ENCODE peak calls at places on chromosomes 13 and 19, in seven cellular contexts. K, U, R, D, A, C and V are unnamed samples.

GRCh38 chr19:17869114-17869608 is 2.6 kb upstream of the SLC5A5 start:
- DNase-seq in K (no peak), U (no peak), A (no peak), D (no peak), R (no peak), C (no peak), V (no peak)

GRCh38 chr19:374183-374885 is 29.7 kb upstream of the MIER2 start:
- DNase-seq in D (no peak), C (no peak), A (no peak), R (peak), U (peak), K (no peak), V (no peak)

GRCh38 chr19:35669974-35670373 is 3.7 kb downstream of the UPK1A start:
- DNase-seq in U (no peak), C (no peak), R (no peak), K (no peak), A (no peak), D (no peak), V (no peak)

GRCh38 chr19:47381653-47382279 is 32.7 kb downstream of the DHX34 start:
- DNase-seq in A (no peak), D (no peak), K (no peak), C (no peak), U (no peak), R (no peak), V (no peak)

GRCh38 chr13:47933688-47934011 is 67.4 kb downstream of the SUCLA2 start:
- DNase-seq in C (no peak), U (no peak), K (peak), D (peak), A (peak), R (no peak), V (no peak)

GRCh38 chr13:95160112-95160906 is 140.9 kb downstream of the ABCC4 start:
- DNase-seq in D (peak), R (no peak), A (peak), K (peak), C (no peak), U (no peak), V (no peak)

GRCh38 chr19:8688930-8689329 is 9.7 kb downstream of the ACTL9 start:
- DNase-seq in D (no peak), K (no peak), U (no peak), A (no peak), R (no peak), C (no peak), V (no peak)

GRCh38 chr19:46678110-46678732 is 17.2 kb upstream of the DACT3 start:
- DNase-seq in K (no peak), R (peak), A (no peak), D (no peak), C (no peak), U (peak), V (no peak)

GRCh38 chr13:114173261-114173660 is 5.8 kb upstream of the CFAP97D2 start:
- DNase-seq in K (no peak), A (peak), C (no peak), D (no peak), R (no peak), U (no peak), V (no peak)

GRCh38 chr19:54094601-54095000 is 6.0 kb downstream of the OSCAR start:
- DNase-seq in U (no peak), K (no peak), R (no peak), C (no peak), D (no peak), A (no peak), V (no peak)

GRCh38 chr19:14310055-14310454 is 71.2 kb upstream of the ADGRE5 start:
- DNase-seq in A (no peak), K (no peak), R (no peak), C (no peak), D (no peak), U (no peak), V (no peak)

GRCh38 chr13:107884564-107884963 is 330.8 kb downstream of the LIG4 start:
- DNase-seq in A (no peak), K (no peak), C (no peak), D (no peak), U (no peak), R (no peak), V (no peak)

GRCh38 chr19:57583521-57584416 is at the start of gene ZIK1:
- DNase-seq in R (peak), A (peak), C (peak), K (peak), D (peak), U (peak), V (peak)

GRCh38 chr13:113001251-113002140 is 32.5 kb downstream of the MCF2L start:
- DNase-seq in C (no peak), R (no peak), K (peak), D (peak), U (peak), A (peak), V (peak)

GRCh38 chr19:47272448-47273312 is 2.0 kb upstream of the INAFM1 start:
- DNase-seq in C (peak), K (peak), D (no peak), A (no peak), R (no peak), U (no peak), V (no peak)

GRCh38 chr19:46614114-46614701 is 10.7 kb downstream of the PTGIR start:
- DNase-seq in U (peak), A (peak), R (peak), K (peak), C (peak), D (peak), V (peak)

GRCh38 chr19:3162418-3163229 is 15.9 kb upstream of the S1PR4 start:
- DNase-seq in C (no peak), A (no peak), U (no peak), K (no peak), R (peak), D (peak), V (no peak)

GRCh38 chr13:42328672-42329071 is 56.7 kb downstream of the AKAP11 start:
- DNase-seq in C (no peak), K (no peak), U (no peak), D (peak), R (no peak), A (no peak), V (no peak)

GRCh38 chr13:96816261-96816660 is 178.0 kb downstream of the OXGR1 start:
- DNase-seq in D (peak), A (no peak), R (no peak), U (no peak), C (peak), K (no peak), V (no peak)

GRCh38 chr19:36245210-36246005 is 30.5 kb downstream of the ZNF146 start:
- DNase-seq in K (no peak), A (no peak), R (no peak), U (no peak), C (no peak), D (peak), V (peak)

GRCh38 chr13:108346376-108346775 is 76.9 kb downstream of the TNFSF13B start:
- DNase-seq in U (no peak), R (no peak), D (no peak), K (no peak), A (no peak), C (no peak), V (no peak)

GRCh38 chr19:51294977-51295375 is 16.5 kb upstream of the IGLON5 start:
- DNase-seq in A (no peak), C (no peak), K (no peak), U (no peak), R (no peak), D (no peak), V (no peak)

GRCh38 chr13:25276748-25277147 is 10.5 kb downstream of the MTMR6 start:
- DNase-seq in A (peak), K (peak), C (no peak), R (peak), D (no peak), U (no peak), V (no peak)

GRCh38 chr13:112447761-112448603 is 71.8 kb downstream of the SPACA7 start:
- DNase-seq in C (no peak), K (no peak), R (no peak), U (no peak), D (no peak), A (no peak), V (no peak)

GRCh38 chr13:31722684-31723083 is 16.6 kb upstream of the RXFP2 start:
- DNase-seq in C (peak), R (no peak), U (no peak), A (no peak), K (peak), D (peak), V (no peak)

GRCh38 chr19:9342610-9343304 is 18.8 kb downstream of the ZNF559 start:
- DNase-seq in A (no peak), R (no peak), C (peak), D (no peak), U (no peak), K (no peak), V (no peak)

GRCh38 chr13:101326710-101327109 is 89.6 kb downstream of the NALCN start:
- DNase-seq in C (no peak), A (no peak), D (no peak), R (no peak), U (no peak), K (no peak), V (no peak)

GRCh38 chr13:94799330-94799729 is 87.0 kb upstream of the SOX21 start:
- DNase-seq in K (no peak), C (no peak), U (no peak), A (no peak), R (no peak), D (peak), V (no peak)

GRCh38 chr13:44747179-44747578 is 171.0 kb upstream of the TSC22D1 start:
- DNase-seq in A (no peak), R (no peak), U (no peak), C (no peak), K (no peak), D (no peak), V (no peak)

GRCh38 chr13:99086149-99086868 is 108.4 kb upstream of the DOCK9 start:
- DNase-seq in A (peak), U (peak), K (peak), C (peak), R (peak), D (peak), V (peak)

GRCh38 chr19:5037936-5038335 is 69.0 kb downstream of the KDM4B start:
- DNase-seq in A (no peak), C (no peak), K (no peak), D (no peak), U (no peak), R (no peak), V (no peak)

GRCh38 chr13:24997367-24997967 is 98.5 kb upstream of the PABPC3 start:
- DNase-seq in K (peak), R (peak), A (peak), C (peak), U (no peak), D (peak), V (peak)

GRCh38 chr19:49558591-49558990 is 21.8 kb downstream of the NOSIP start:
- DNase-seq in U (no peak), C (no peak), R (no peak), D (no peak), K (no peak), A (no peak), V (no peak)

GRCh38 chr19:58317481-58318072 is 9.2 kb upstream of the ZSCAN22 start:
- DNase-seq in R (peak), A (peak), U (no peak), D (peak), C (peak), K (peak), V (no peak)

GRCh38 chr13:26971990-26972888 is 199.4 kb downstream of the USP12 start:
- DNase-seq in C (peak), D (peak), A (peak), U (peak), R (peak), K (no peak), V (no peak)

GRCh38 chr13:26949701-26950345 is 189.2 kb upstream of the GPR12 start:
- DNase-seq in R (no peak), C (no peak), K (no peak), U (no peak), A (no peak), D (no peak), V (no peak)

GRCh38 chr13:114148521-114148855 is 16.1 kb upstream of the RASA3 start:
- DNase-seq in C (no peak), A (no peak), U (no peak), D (no peak), K (no peak), R (no peak), V (no peak)

GRCh38 chr19:1266116-1266817 is 2.9 kb upstream of the CIRBP start:
- DNase-seq in D (peak), R (peak), A (peak), U (peak), K (peak), C (peak), V (peak)

GRCh38 chr19:44752816-44753618 is 4.5 kb downstream of the BCL3 start:
- DNase-seq in D (peak), K (peak), A (peak), U (peak), R (peak), C (peak), V (no peak)

GRCh38 chr19:6683971-6684370 is 14.0 kb upstream of the TNFSF14 start:
- DNase-seq in R (no peak), D (no peak), K (no peak), U (no peak), A (no peak), C (no peak), V (no peak)

GRCh38 chr19:6685962-6686627 is 16.1 kb upstream of the TNFSF14 start:
- DNase-seq in R (no peak), K (no peak), D (no peak), A (no peak), U (no peak), C (no peak), V (no peak)

GRCh38 chr19:6685482-6685881 is 15.5 kb upstream of the TNFSF14 start:
- DNase-seq in R (no peak), K (no peak), A (no peak), U (no peak), D (no peak), C (no peak), V (no peak)

GRCh38 chr19:6686628-6686975 is 16.6 kb upstream of the TNFSF14 start:
- DNase-seq in D (no peak), C (no peak), K (no peak), U (no peak), A (no peak), R (no peak), V (no peak)

GRCh38 chr19:6687117-6687516 is 17.2 kb upstream of the TNFSF14 start:
- DNase-seq in D (no peak), K (no peak), C (no peak), A (no peak), U (no peak), R (no peak), V (no peak)
- TF ChIP-seq CTCF in D (no peak), K (no peak), C (no peak), A (no peak), U (no peak), R (no peak), V (no peak)

GRCh38 chr19:52351512-52351911 is 15.5 kb downstream of the ZNF610 start:
- DNase-seq in D (no peak), U (peak), A (no peak), R (no peak), K (no peak), C (no peak), V (peak)
- TF ChIP-seq CTCF in D (no peak), U (no peak), A (no peak), R (no peak), K (no peak), C (no peak), V (peak)

GRCh38 chr13:105412171-105412570 is 1123.3 kb downstream of the EFNB2 start:
- DNase-seq in U (no peak), A (no peak), R (no peak), D (no peak), K (no peak), C (no peak), V (no peak)
- TF ChIP-seq CTCF in U (no peak), A (no peak), R (no peak), D (no peak), K (no peak), C (no peak), V (no peak)

GRCh38 chr13:52846567-52847321 is 1.7 kb downstream of the PCDH8 start:
- DNase-seq in A (peak), C (peak), R (peak), U (no peak), K (peak), D (peak), V (peak)
- TF ChIP-seq CTCF in A (peak), C (no peak), R (no peak), U (no peak), K (no peak), D (peak), V (peak)

GRCh38 chr13:73292127-73292526 is 233.3 kb downstream of the KLF5 start:
- DNase-seq in C (no peak), K (no peak), D (no peak), A (no peak), R (no peak), U (no peak), V (no peak)
- TF ChIP-seq CTCF in C (no peak), K (no peak), D (no peak), A (no peak), R (no peak), U (no peak), V (no peak)

GRCh38 chr13:23905766-23906165 is 8.5 kb upstream of the C1QTNF9B start:
- DNase-seq in R (no peak), U (no peak), K (peak), C (no peak), A (no peak), D (no peak), V (no peak)
- TF ChIP-seq CTCF in R (no peak), U (no peak), K (no peak), C (no peak), A (no peak), D (no peak), V (no peak)

GRCh38 chr13:106132216-106132615 is 403.2 kb downstream of the EFNB2 start:
- DNase-seq in A (no peak), C (no peak), D (no peak), U (no peak), K (peak), R (peak), V (no peak)
- TF ChIP-seq CTCF in A (no peak), C (no peak), D (no peak), U (no peak), K (no peak), R (no peak), V (no peak)

GRCh38 chr19:56309511-56310185 is 5.0 kb downstream of the ZSCAN5A start:
- DNase-seq in R (peak), U (peak), K (peak), C (peak), A (peak), D (peak), V (peak)
- TF ChIP-seq CTCF in R (peak), U (peak), K (peak), C (peak), A (peak), D (peak), V (peak)

GRCh38 chr13:50123002-50123401 is 107.8 kb downstream of the KCNRG start:
- DNase-seq in K (no peak), A (no peak), R (no peak), U (no peak), C (no peak), D (no peak), V (no peak)

GRCh38 chr13:50123515-50123861 is 108.2 kb downstream of the KCNRG start:
- DNase-seq in D (no peak), A (no peak), K (no peak), C (no peak), U (no peak), R (no peak), V (no peak)

GRCh38 chr13:50124536-50125305 is 109.5 kb downstream of the KCNRG start:
- DNase-seq in D (peak), R (peak), K (peak), U (peak), A (peak), C (peak), V (peak)

GRCh38 chr13:50125306-50125555 is 110.0 kb downstream of the KCNRG start:
- DNase-seq in U (no peak), A (no peak), C (no peak), K (no peak), R (peak), D (no peak), V (no peak)

GRCh38 chr13:50123862-50124535 is 108.8 kb downstream of the KCNRG start:
- DNase-seq in A (peak), R (peak), K (peak), D (peak), U (peak), C (peak), V (no peak)
- TF ChIP-seq CTCF in A (peak), R (no peak), K (peak), D (no peak), U (no peak), C (peak), V (peak)

GRCh38 chr13:32790731-32791130 is 204.5 kb downstream of the PDS5B start:
- DNase-seq in A (no peak), U (no peak), R (no peak), K (no peak), C (no peak), D (peak), V (no peak)
- TF ChIP-seq CTCF in A (peak), U (no peak), R (no peak), K (no peak), C (no peak), D (no peak), V (no peak)